ENCODE peak calls at places on chromosome 20, in six cellular contexts. S is dermis blood vessel endothelial cell; E is Caki2; R is head of caudate nucleus; H is AG10803; A is T-helper 2 cell treated with Interferon-gamma antibody and Interleukin-4, amounts not matched to agents 5 μg/mL and 100 μg/mL, for 36 hours. P is an unnamed sample.

GRCh38 chr20:45919536-45919933 is 7.6 kb upstream of the PLTP start:
- DNase-seq in S (peak), E (no peak), H (peak), R (no peak), A (no peak), P (no peak)

GRCh38 chr20:23143098-23143497 is 57.0 kb upstream of the CD93 start:
- DNase-seq in R (no peak), S (peak), A (peak), E (peak), H (peak), P (peak)

GRCh38 chr20:50550531-50550930 is 40.3 kb downstream of the PTPN1 start:
- DNase-seq in S (no peak), E (no peak), R (no peak), H (no peak), A (no peak), P (no peak)

GRCh38 chr20:19012671-19013070 is 199.1 kb downstream of the SCP2D1 start:
- DNase-seq in A (no peak), E (no peak), H (peak), S (no peak), R (no peak), P (no peak)

GRCh38 chr20:40677343-40677924 is 11.6 kb downstream of the MAFB start:
- DNase-seq in R (no peak), E (no peak), S (no peak), A (no peak), H (no peak), P (no peak)

GRCh38 chr20:376750-377149 is 3.8 kb upstream of the TRIB3 start:
- DNase-seq in R (no peak), E (no peak), H (no peak), S (no peak), A (no peak), P (no peak)

GRCh38 chr20:36093025-36093803 is 61.3 kb upstream of the EPB41L1 start:
- DNase-seq in R (peak), S (peak), E (peak), A (no peak), H (peak), P (peak)

GRCh38 chr20:9575836-9576235 is 61.4 kb downstream of the LAMP5 start:
- DNase-seq in A (no peak), H (no peak), R (no peak), S (no peak), E (no peak), P (no peak)

GRCh38 chr20:53021934-53022333 is 49.8 kb downstream of the TSHZ2 start:
- DNase-seq in A (no peak), H (no peak), S (peak), E (no peak), R (no peak), P (peak)

P was measured in HT-29.